ENCODE peak calls at places on chromosomes 3 and 15, in eight cellular contexts. One of them, this sample, is unnamed.

GRCh38 chr3:172646439-172647015 is 64.3 kb downstream of the NCEH1 start:
- DNase-seq in Right ventricle myocardium superior: no peak
- DNase-seq in GM23338: no peak
- DNase-seq in upper lobe of right lung: no peak
- DNase-seq in cardiac muscle cell: no peak
- DNase-seq in activated gamma-delta T cell treated with anti-CD3 and anti-CD28 coated beads, Interleukin-2, amount 50 U/mL, for 16 hours: no peak
- DNase-seq in smooth muscle cell of the brain vasculature: peak
- DNase-seq in lung: no peak
- DNase-seq in this sample: peak

GRCh38 chr3:15287565-15288330 is 44.6 kb downstream of the SH3BP5 start:
- DNase-seq in activated gamma-delta T cell treated with anti-CD3 and anti-CD28 coated beads, Interleukin-2, amount 50 U/mL, for 16 hours: no peak
- DNase-seq in smooth muscle cell of the brain vasculature: no peak
- DNase-seq in lung: no peak
- DNase-seq in GM23338: no peak
- DNase-seq in cardiac muscle cell: no peak
- DNase-seq in upper lobe of right lung: no peak
- DNase-seq in Right ventricle myocardium superior: peak
- DNase-seq in this sample: peak

GRCh38 chr3:141618511-141618910 is 119.6 kb upstream of the RNF7 start:
- DNase-seq in Right ventricle myocardium superior: no peak
- DNase-seq in smooth muscle cell of the brain vasculature: no peak
- DNase-seq in activated gamma-delta T cell treated with anti-CD3 and anti-CD28 coated beads, Interleukin-2, amount 50 U/mL, for 16 hours: no peak
- DNase-seq in GM23338: no peak
- DNase-seq in lung: no peak
- DNase-seq in cardiac muscle cell: no peak
- DNase-seq in upper lobe of right lung: no peak
- DNase-seq in this sample: peak

GRCh38 chr15:52872036-52872818 is 82.1 kb upstream of the ONECUT1 start:
- DNase-seq in cardiac muscle cell: no peak
- DNase-seq in Right ventricle myocardium superior: no peak
- DNase-seq in GM23338: no peak
- DNase-seq in lung: no peak
- DNase-seq in smooth muscle cell of the brain vasculature: no peak
- DNase-seq in activated gamma-delta T cell treated with anti-CD3 and anti-CD28 coated beads, Interleukin-2, amount 50 U/mL, for 16 hours: no peak
- DNase-seq in upper lobe of right lung: no peak
- DNase-seq in this sample: no peak

GRCh38 chr3:61141184-61141583 is 110.1 kb downstream of the FHIT start:
- DNase-seq in activated gamma-delta T cell treated with anti-CD3 and anti-CD28 coated beads, Interleukin-2, amount 50 U/mL, for 16 hours: no peak
- DNase-seq in Right ventricle myocardium superior: no peak
- DNase-seq in cardiac muscle cell: no peak
- DNase-seq in smooth muscle cell of the brain vasculature: no peak
- DNase-seq in upper lobe of right lung: no peak
- DNase-seq in GM23338: peak
- DNase-seq in lung: no peak
- DNase-seq in this sample: no peak

GRCh38 chr15:89893696-89894450 is at the start of gene AP3S2:
- DNase-seq in upper lobe of right lung: peak
- DNase-seq in cardiac muscle cell: peak
- DNase-seq in lung: peak
- DNase-seq in smooth muscle cell of the brain vasculature: peak
- DNase-seq in Right ventricle myocardium superior: peak
- DNase-seq in GM23338: peak
- DNase-seq in activated gamma-delta T cell treated with anti-CD3 and anti-CD28 coated beads, Interleukin-2, amount 50 U/mL, for 16 hours: peak
- DNase-seq in this sample: peak

GRCh38 chr15:26623071-26623470 is 149.8 kb downstream of the GABRB3 start:
- DNase-seq in Right ventricle myocardium superior: no peak
- DNase-seq in activated gamma-delta T cell treated with anti-CD3 and anti-CD28 coated beads, Interleukin-2, amount 50 U/mL, for 16 hours: no peak
- DNase-seq in lung: no peak
- DNase-seq in smooth muscle cell of the brain vasculature: no peak
- DNase-seq in cardiac muscle cell: no peak
- DNase-seq in GM23338: no peak
- DNase-seq in upper lobe of right lung: no peak
- DNase-seq in this sample: no peak

GRCh38 chr3:72694398-72694797 is 153.8 kb downstream of the SHQ1 start:
- DNase-seq in lung: no peak
- DNase-seq in Right ventricle myocardium superior: no peak
- DNase-seq in cardiac muscle cell: no peak
- DNase-seq in upper lobe of right lung: no peak
- DNase-seq in GM23338: no peak
- DNase-seq in smooth muscle cell of the brain vasculature: peak
- DNase-seq in activated gamma-delta T cell treated with anti-CD3 and anti-CD28 coated beads, Interleukin-2, amount 50 U/mL, for 16 hours: no peak
- DNase-seq in this sample: peak

GRCh38 chr15:90929709-90930019 is 2.7 kb downstream of the HDDC3 start:
- DNase-seq in upper lobe of right lung: no peak
- DNase-seq in GM23338: no peak
- DNase-seq in Right ventricle myocardium superior: no peak
- DNase-seq in cardiac muscle cell: no peak
- DNase-seq in activated gamma-delta T cell treated with anti-CD3 and anti-CD28 coated beads, Interleukin-2, amount 50 U/mL, for 16 hours: no peak
- DNase-seq in smooth muscle cell of the brain vasculature: no peak
- DNase-seq in lung: no peak
- DNase-seq in this sample: no peak

GRCh38 chr3:99776516-99777209 is 41.0 kb upstream of the CMSS1 start:
- DNase-seq in Right ventricle myocardium superior: no peak
- DNase-seq in GM23338: no peak
- DNase-seq in lung: no peak
- DNase-seq in cardiac muscle cell: no peak
- DNase-seq in smooth muscle cell of the brain vasculature: no peak
- DNase-seq in activated gamma-delta T cell treated with anti-CD3 and anti-CD28 coated beads, Interleukin-2, amount 50 U/mL, for 16 hours: no peak
- DNase-seq in upper lobe of right lung: no peak
- DNase-seq in this sample: peak

GRCh38 chr15:39239562-39239961 is 341.3 kb upstream of the THBS1 start:
- DNase-seq in Right ventricle myocardium superior: no peak
- DNase-seq in smooth muscle cell of the brain vasculature: no peak
- DNase-seq in GM23338: no peak
- DNase-seq in activated gamma-delta T cell treated with anti-CD3 and anti-CD28 coated beads, Interleukin-2, amount 50 U/mL, for 16 hours: no peak
- DNase-seq in cardiac muscle cell: no peak
- DNase-seq in upper lobe of right lung: no peak
- DNase-seq in lung: no peak
- DNase-seq in this sample: peak

GRCh38 chr3:52372822-52373504 is 56.8 kb downstream of the DNAH1 start:
- DNase-seq in Right ventricle myocardium superior: peak
- DNase-seq in upper lobe of right lung: peak
- DNase-seq in lung: peak
- DNase-seq in GM23338: peak
- DNase-seq in smooth muscle cell of the brain vasculature: no peak
- DNase-seq in cardiac muscle cell: peak
- DNase-seq in activated gamma-delta T cell treated with anti-CD3 and anti-CD28 coated beads, Interleukin-2, amount 50 U/mL, for 16 hours: no peak
- DNase-seq in this sample: peak